ENCODE peak calls at places on chromosomes 7 and 10, in five cellular contexts. One of them, this sample, is unnamed.

GRCh38 chr7:95209276-95209675 is 115.1 kb downstream of the PON1 start:
- DNase-seq in breast epithelium: no peak
- DNase-seq in tibial nerve: no peak
- DNase-seq in left ventricle myocardium inferior: no peak
- DNase-seq in H1: no peak
- DNase-seq in this sample: no peak

GRCh38 chr7:36161996-36162395 is 8.9 kb downstream of the EEPD1 start:
- DNase-seq in tibial nerve: no peak
- DNase-seq in breast epithelium: no peak
- DNase-seq in H1: no peak
- DNase-seq in left ventricle myocardium inferior: no peak
- DNase-seq in this sample: no peak

GRCh38 chr7:18262054-18262453 is 233.5 kb upstream of the HDAC9 start:
- DNase-seq in H1: no peak
- DNase-seq in left ventricle myocardium inferior: no peak
- DNase-seq in tibial nerve: no peak
- DNase-seq in breast epithelium: no peak
- DNase-seq in this sample: no peak

GRCh38 chr7:135253851-135254815 is 20.5 kb downstream of the STRA8 start:
- DNase-seq in H1: no peak
- DNase-seq in tibial nerve: peak; percentile 29
- DNase-seq in breast epithelium: no peak
- DNase-seq in left ventricle myocardium inferior: peak; percentile 51
- DNase-seq in this sample: no peak

GRCh38 chr7:74010407-74010806 is 17.6 kb upstream of the ELN start:
- DNase-seq in tibial nerve: no peak
- DNase-seq in H1: no peak
- DNase-seq in left ventricle myocardium inferior: no peak
- DNase-seq in breast epithelium: no peak
- DNase-seq in this sample: no peak

GRCh38 chr10:89206402-89207180 is 526 bp downstream of the CH25H start:
- DNase-seq in tibial nerve: no peak
- DNase-seq in left ventricle myocardium inferior: peak; percentile 18
- DNase-seq in H1: no peak
- DNase-seq in breast epithelium: peak; percentile 51
- DNase-seq in this sample: peak; percentile 68

GRCh38 chr7:137091396-137091795 is 222.9 kb downstream of the CHRM2 start:
- DNase-seq in breast epithelium: no peak
- DNase-seq in tibial nerve: no peak
- DNase-seq in H1: peak; percentile 29
- DNase-seq in left ventricle myocardium inferior: no peak
- DNase-seq in this sample: no peak

GRCh38 chr10:86363184-86363832 is 3.3 kb downstream of the GRID1 start:
- DNase-seq in tibial nerve: no peak
- DNase-seq in H1: no peak
- DNase-seq in left ventricle myocardium inferior: peak; percentile 45
- DNase-seq in breast epithelium: peak; percentile 59
- DNase-seq in this sample: no peak

GRCh38 chr10:122490786-122491680 is 29.7 kb downstream of the HTRA1 start:
- DNase-seq in tibial nerve: no peak
- DNase-seq in breast epithelium: no peak
- DNase-seq in left ventricle myocardium inferior: no peak
- DNase-seq in H1: no peak
- DNase-seq in this sample: peak; percentile 18

GRCh38 chr10:124992462-124993344 is 50.8 kb downstream of the ZRANB1 start:
- DNase-seq in left ventricle myocardium inferior: peak; percentile 45
- DNase-seq in tibial nerve: peak; percentile 56
- DNase-seq in H1: no peak
- DNase-seq in breast epithelium: no peak
- DNase-seq in this sample: no peak

GRCh38 chr10:25934673-25935139 is 677 bp downstream of the MYO3A start:
- DNase-seq in breast epithelium: no peak
- DNase-seq in left ventricle myocardium inferior: no peak
- DNase-seq in H1: no peak
- DNase-seq in tibial nerve: no peak
- DNase-seq in this sample: no peak

GRCh38 chr7:158365332-158365731 is 222.3 kb downstream of the PTPRN2 start:
- DNase-seq in H1: no peak
- DNase-seq in left ventricle myocardium inferior: no peak
- DNase-seq in breast epithelium: no peak
- DNase-seq in tibial nerve: no peak
- DNase-seq in this sample: no peak

GRCh38 chr7:102284399-102284798 is 2.3 kb upstream of the SH2B2 start:
- DNase-seq in breast epithelium: no peak
- DNase-seq in tibial nerve: no peak
- DNase-seq in H1: no peak
- DNase-seq in left ventricle myocardium inferior: no peak
- DNase-seq in this sample: no peak

GRCh38 chr7:73900286-73900685 is 39.3 kb downstream of the TMEM270 start:
- DNase-seq in H1: no peak
- DNase-seq in breast epithelium: no peak
- DNase-seq in left ventricle myocardium inferior: no peak
- DNase-seq in tibial nerve: no peak
- DNase-seq in this sample: no peak

GRCh38 chr7:151133986-151134742 is 33.3 kb downstream of the GBX1 start:
- DNase-seq in left ventricle myocardium inferior: peak; percentile 17
- DNase-seq in H1: no peak
- DNase-seq in breast epithelium: no peak
- DNase-seq in tibial nerve: no peak
- DNase-seq in this sample: no peak

GRCh38 chr10:125144209-125144608 is 16.2 kb downstream of the CTBP2 start:
- DNase-seq in left ventricle myocardium inferior: no peak
- DNase-seq in tibial nerve: no peak
- DNase-seq in H1: no peak
- DNase-seq in breast epithelium: no peak
- DNase-seq in this sample: no peak

GRCh38 chr7:44325811-44326241 is 432 bp upstream of the CAMK2B start:
- DNase-seq in breast epithelium: no peak
- DNase-seq in left ventricle myocardium inferior: no peak
- DNase-seq in H1: no peak
- DNase-seq in tibial nerve: no peak
- DNase-seq in this sample: no peak

GRCh38 chr7:54967384-54967783 is 51.4 kb upstream of the EGFR start:
- DNase-seq in H1: no peak
- DNase-seq in left ventricle myocardium inferior: no peak
- DNase-seq in breast epithelium: no peak
- DNase-seq in tibial nerve: no peak
- DNase-seq in this sample: no peak

GRCh38 chr7:42097756-42098155 is 139.3 kb downstream of the GLI3 start:
- DNase-seq in H1: no peak
- DNase-seq in breast epithelium: no peak
- DNase-seq in left ventricle myocardium inferior: no peak
- DNase-seq in tibial nerve: no peak
- DNase-seq in this sample: no peak

GRCh38 chr10:71756441-71757191 is 16.7 kb downstream of the VSIR start:
- DNase-seq in H1: no peak
- DNase-seq in tibial nerve: no peak
- DNase-seq in left ventricle myocardium inferior: no peak
- DNase-seq in breast epithelium: no peak
- DNase-seq in this sample: no peak

GRCh38 chr10:49609283-49610014 is 661 bp upstream of the SLC18A3 start:
- DNase-seq in left ventricle myocardium inferior: no peak
- DNase-seq in tibial nerve: no peak
- DNase-seq in H1: no peak
- DNase-seq in breast epithelium: peak; percentile 48
- DNase-seq in this sample: no peak

GRCh38 chr10:13930123-13930522 is 343.4 kb downstream of the PRPF18 start:
- DNase-seq in tibial nerve: no peak
- DNase-seq in left ventricle myocardium inferior: no peak
- DNase-seq in H1: no peak
- DNase-seq in breast epithelium: no peak
- DNase-seq in this sample: no peak

GRCh38 chr7:38795596-38795995 is 113.4 kb downstream of the VPS41 start:
- DNase-seq in breast epithelium: no peak
- DNase-seq in tibial nerve: no peak
- DNase-seq in H1: no peak
- DNase-seq in left ventricle myocardium inferior: no peak
- DNase-seq in this sample: no peak

GRCh38 chr7:148299335-148299734 is 291.2 kb upstream of the C7orf33 start:
- DNase-seq in breast epithelium: no peak
- DNase-seq in H1: no peak
- DNase-seq in tibial nerve: no peak
- DNase-seq in left ventricle myocardium inferior: no peak
- DNase-seq in this sample: no peak

GRCh38 chr7:150379590-150380379 is 655 bp downstream of the ZNF775 start:
- DNase-seq in breast epithelium: no peak
- DNase-seq in tibial nerve: no peak
- DNase-seq in H1: no peak
- DNase-seq in left ventricle myocardium inferior: no peak
- DNase-seq in this sample: no peak

GRCh38 chr10:43211030-43211429 is 55.8 kb downstream of the RASGEF1A start:
- DNase-seq in breast epithelium: peak; percentile 10
- DNase-seq in H1: no peak
- DNase-seq in tibial nerve: no peak
- DNase-seq in left ventricle myocardium inferior: peak; percentile 4
- DNase-seq in this sample: no peak

GRCh38 chr7:155420116-155420515 is 37.8 kb upstream of the EN2 start:
- DNase-seq in H1: no peak
- DNase-seq in tibial nerve: no peak
- DNase-seq in breast epithelium: no peak
- DNase-seq in left ventricle myocardium inferior: no peak
- DNase-seq in this sample: no peak

GRCh38 chr7:129493555-129493954 is 8.8 kb upstream of the SMKR1 start:
- DNase-seq in tibial nerve: no peak
- DNase-seq in breast epithelium: no peak
- DNase-seq in left ventricle myocardium inferior: no peak
- DNase-seq in H1: no peak
- DNase-seq in this sample: no peak

GRCh38 chr7:138907849-138908248 is 73.3 kb downstream of the KIAA1549 start:
- DNase-seq in tibial nerve: no peak
- DNase-seq in breast epithelium: no peak
- DNase-seq in left ventricle myocardium inferior: no peak
- DNase-seq in H1: no peak
- DNase-seq in this sample: no peak

GRCh38 chr10:116056445-116057293 is 216.3 kb downstream of the GFRA1 start:
- DNase-seq in tibial nerve: no peak
- DNase-seq in H1: no peak
- DNase-seq in breast epithelium: no peak
- DNase-seq in left ventricle myocardium inferior: no peak
- DNase-seq in this sample: no peak

GRCh38 chr10:63260103-63260859 is 127.2 kb downstream of the NRBF2 start:
- DNase-seq in left ventricle myocardium inferior: no peak
- DNase-seq in tibial nerve: no peak
- DNase-seq in H1: no peak
- DNase-seq in breast epithelium: no peak
- DNase-seq in this sample: no peak
- H3K4me1 ChIP-seq in left ventricle myocardium inferior: peaks cover 96% of the 10 kb centered on the region
- H3K4me1 ChIP-seq in tibial nerve: peaks cover 45% of the 10 kb centered on the region
- H3K4me1 ChIP-seq in H1: peaks cover 6% of the 10 kb centered on the region
- H3K4me1 ChIP-seq in breast epithelium: no peaks in the 10 kb centered on the region
- H3K4me1 ChIP-seq in this sample: peaks cover 77% of the 10 kb centered on the region

GRCh38 chr7:106959753-106960152 is 84.8 kb upstream of the PRKAR2B start:
- DNase-seq in tibial nerve: no peak
- DNase-seq in left ventricle myocardium inferior: no peak
- DNase-seq in breast epithelium: no peak
- DNase-seq in H1: no peak
- DNase-seq in this sample: no peak
- TF ChIP-seq CTCF in tibial nerve: no peak
- TF ChIP-seq CTCF in left ventricle myocardium inferior: peak; percentile 10
- TF ChIP-seq CTCF in breast epithelium: no peak
- TF ChIP-seq CTCF in H1: no peak
- TF ChIP-seq CTCF in this sample: no peak

DNA sequence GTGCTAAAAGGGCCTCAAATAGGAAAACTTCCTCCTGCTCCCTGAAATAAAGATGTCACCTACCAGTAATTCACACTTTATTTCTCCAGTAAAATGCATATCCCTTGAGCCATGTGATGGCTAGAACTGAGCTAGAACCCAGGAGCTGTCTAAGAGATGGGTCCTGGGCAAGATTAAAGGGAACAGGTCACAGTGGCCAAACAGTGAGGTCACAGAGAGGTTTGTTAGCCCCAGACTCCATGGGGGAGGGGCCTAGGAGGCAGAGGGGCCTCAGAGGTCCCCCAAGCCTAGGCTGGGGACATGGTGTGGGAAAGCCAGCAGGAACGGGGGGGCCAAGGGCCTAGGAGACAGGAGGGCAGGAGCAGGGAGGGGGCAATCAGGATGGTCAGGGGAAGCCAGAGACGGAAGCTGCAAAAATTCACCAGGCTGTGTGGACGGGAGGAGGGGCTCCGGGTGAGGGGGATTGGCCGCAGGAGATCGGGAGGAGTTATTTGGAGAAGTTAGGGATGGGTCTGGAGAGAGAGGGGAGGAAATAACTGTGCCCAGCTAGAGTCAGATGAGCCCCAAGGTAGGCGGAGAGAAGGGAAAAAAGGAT is 3.3 kb downstream of the FBXO24 start:
- DNase-seq in H1: no peak
- DNase-seq in breast epithelium: no peak
- DNase-seq in tibial nerve: no peak
- DNase-seq in left ventricle myocardium inferior: no peak
- DNase-seq in this sample: no peak
- H3K4me3 ChIP-seq in H1: no peak overlapping the region
- H3K4me3 ChIP-seq in breast epithelium: peak overlapping the region; percentile 46
- H3K4me3 ChIP-seq in tibial nerve: no peak overlapping the region
- H3K4me3 ChIP-seq in left ventricle myocardium inferior: peak overlapping the region; percentile 56
- H3K4me3 ChIP-seq in this sample: no peak overlapping the region

GRCh38 chr7:111196655-111197054 is 105.7 kb downstream of the LRRN3 start:
- DNase-seq in breast epithelium: no peak
- DNase-seq in tibial nerve: no peak
- DNase-seq in left ventricle myocardium inferior: no peak
- DNase-seq in H1: no peak
- DNase-seq in this sample: no peak

GRCh38 chr7:111192614-111193053 is 101.7 kb downstream of the LRRN3 start:
- DNase-seq in tibial nerve: no peak
- DNase-seq in left ventricle myocardium inferior: no peak
- DNase-seq in H1: no peak
- DNase-seq in breast epithelium: no peak
- DNase-seq in this sample: no peak

GRCh38 chr7:111184960-111185359 is 94.0 kb downstream of the LRRN3 start:
- DNase-seq in breast epithelium: no peak
- DNase-seq in H1: no peak
- DNase-seq in tibial nerve: no peak
- DNase-seq in left ventricle myocardium inferior: no peak
- DNase-seq in this sample: no peak

GRCh38 chr7:111190804-111191203 is 99.9 kb downstream of the LRRN3 start:
- DNase-seq in tibial nerve: no peak
- DNase-seq in left ventricle myocardium inferior: no peak
- DNase-seq in H1: no peak
- DNase-seq in breast epithelium: no peak
- DNase-seq in this sample: no peak
- H3K4me1 ChIP-seq in tibial nerve: no peaks in the 10 kb centered on the region
- H3K4me1 ChIP-seq in left ventricle myocardium inferior: no peaks in the 10 kb centered on the region
- H3K4me1 ChIP-seq in H1: no peaks in the 10 kb centered on the region
- H3K4me1 ChIP-seq in breast epithelium: no peaks in the 10 kb centered on the region
- H3K4me1 ChIP-seq in this sample: no peaks in the 10 kb centered on the region

This sample was measured in CD8-positive, alpha-beta T cell.